ENCODE peak calls at places on chromosomes 7 and 10, in five cellular contexts. P is heart right ventricle, B is pancreas, E is breast epithelium, M is PC-3. G is an unnamed sample. For H3K27me3, the result is how much of the 10 kb centered on the place peaks cover.

GRCh38 chr7:98214811-98215321 is 3.6 kb downstream of the BHLHA15 start:
- DNase-seq in P (no peak), B (peak), E (no peak), M (no peak), G (no peak)

GRCh38 chr7:5177060-5177459 is 13.0 kb upstream of the WIPI2 start:
- DNase-seq in P (peak), B (peak), E (peak), M (peak), G (no peak)

GRCh38 chr7:81457858-81458522 is 311.9 kb downstream of the HGF start:
- DNase-seq in P (no peak), B (no peak), E (no peak), M (peak), G (peak)

GRCh38 chr10:59906417-59907202 is at the start of gene CCDC6:
- DNase-seq in P (peak), B (peak), E (peak), M (peak), G (peak)

GRCh38 chr10:60465801-60466200 is 76.1 kb upstream of the ANK3 start:
- DNase-seq in P (no peak), B (no peak), E (no peak), M (peak), G (no peak)

GRCh38 chr10:80900661-80901060 is 363.0 kb downstream of the SH2D4B start:
- DNase-seq in P (no peak), B (no peak), E (no peak), M (no peak), G (no peak)

GRCh38 chr10:80163741-80164341 is 31.3 kb downstream of the PLAC9 start:
- DNase-seq in P (no peak), B (no peak), E (no peak), M (peak), G (peak)

GRCh38 chr10:95415631-95416031 is 124.8 kb upstream of the PDLIM1 start:
- DNase-seq in P (peak), B (no peak), E (no peak), M (no peak), G (no peak)

GRCh38 chr10:104021246-104021645 is 54.3 kb downstream of the SLK start:
- DNase-seq in P (no peak), B (no peak), E (no peak), M (peak), G (no peak)

GRCh38 chr7:158372400-158373302 is 215.0 kb downstream of the PTPRN2 start:
- DNase-seq in P (no peak), B (no peak), E (no peak), M (no peak), G (no peak)

GRCh38 chr7:87628780-87629569 is 777 bp downstream of the RUNDC3B start:
- DNase-seq in P (peak), B (peak), E (no peak), M (no peak), G (peak)

GRCh38 chr10:2037966-2038493 is 300.7 kb upstream of the ADARB2 start:
- DNase-seq in P (no peak), B (no peak), E (no peak), M (no peak), G (no peak)

GRCh38 chr10:124992462-124993344 is 50.8 kb downstream of the ZRANB1 start:
- DNase-seq in P (peak), B (peak), E (peak), M (peak), G (peak)

GRCh38 chr10:33273295-33274002 is 61.0 kb downstream of the NRP1 start:
- DNase-seq in P (peak), B (peak), E (peak), M (peak), G (peak)

GRCh38 chr10:69994262-69994661 is 58.4 kb upstream of the MACROH2A2 start:
- DNase-seq in P (no peak), B (peak), E (no peak), M (peak), G (no peak)

GRCh38 chr10:32180354-32181280 is 124.4 kb upstream of the KIF5B start:
- DNase-seq in P (no peak), B (no peak), E (no peak), M (no peak), G (no peak)

GRCh38 chr7:134421998-134422397 is 36.9 kb downstream of the AKR1B1 start:
- DNase-seq in P (no peak), B (no peak), E (no peak), M (peak), G (no peak)

GRCh38 chr10:126063353-126063791 is 167.0 kb downstream of the FANK1 start:
- DNase-seq in P (no peak), B (no peak), E (no peak), M (peak), G (peak)

GRCh38 chr10:75395171-75395954 is 6.2 kb downstream of the ZNF503 start:
- DNase-seq in P (peak), B (peak), E (peak), M (peak), G (peak)

GRCh38 chr10:14032406-14032998 is 298.2 kb downstream of the FRMD4A start:
- DNase-seq in P (peak), B (no peak), E (no peak), M (no peak), G (peak)

GRCh38 chr7:90227259-90227658 is 15.7 kb downstream of the STEAP2 start:
- DNase-seq in P (no peak), B (no peak), E (no peak), M (no peak), G (no peak)

GRCh38 chr7:1087952-1088920 is at the start of gene GPER1:
- DNase-seq in P (peak), B (peak), E (no peak), M (peak), G (peak)

GRCh38 chr7:148964510-148965267 is 63.6 kb downstream of the PDIA4 start:
- DNase-seq in P (no peak), B (no peak), E (no peak), M (no peak), G (peak)

GRCh38 chr10:92590623-92591549 is 2.0 kb upstream of the KIF11 start:
- DNase-seq in P (peak), B (peak), E (peak), M (peak), G (peak)

GRCh38 chr7:83936056-83936703 is 258.4 kb downstream of the SEMA3A start:
- DNase-seq in P (no peak), B (peak), E (peak), M (peak), G (peak)

GRCh38 chr7:107264723-107265122 is 95.9 kb downstream of the HBP1 start:
- DNase-seq in P (no peak), B (no peak), E (no peak), M (no peak), G (no peak)

GRCh38 chr7:26307226-26307625 is 15.6 kb downstream of the SNX10 start:
- DNase-seq in P (no peak), B (peak), E (no peak), M (peak), G (no peak)

GRCh38 chr10:11683529-11684320 is 58.5 kb upstream of the ECHDC3 start:
- DNase-seq in P (no peak), B (no peak), E (no peak), M (peak), G (no peak)

GRCh38 chr10:133458021-133458709 is 4.4 kb downstream of the SCART1 start:
- DNase-seq in P (no peak), B (no peak), E (no peak), M (no peak), G (no peak)
- H3K4me3 ChIP-seq in P (no peak), B (no peak), E (no peak), M (no peak), G (no peak)

GRCh38 chr10:44895280-44895679 is 15.9 kb upstream of the TMEM72 start:
- DNase-seq in P (no peak), B (no peak), E (no peak), M (no peak), G (no peak)
- H3K27ac ChIP-seq in P (no peak), B (no peak), E (no peak), M (no peak), G (no peak)

GRCh38 chr10:127735156-127735555 is 1.8 kb upstream of the FOXI2 start:
- DNase-seq in P (no peak), B (no peak), E (no peak), M (no peak), G (no peak)

GRCh38 chr10:127735723-127736221 is 1.2 kb upstream of the FOXI2 start:
- DNase-seq in P (no peak), B (no peak), E (no peak), M (no peak), G (no peak)

GRCh38 chr10:127737563-127738511 is 852 bp downstream of the FOXI2 start:
- DNase-seq in P (no peak), B (no peak), E (no peak), M (no peak), G (no peak)

GRCh38 chr10:127736915-127737562 is at the start of gene FOXI2:
- DNase-seq in P (no peak), B (no peak), E (no peak), M (no peak), G (no peak)

GRCh38 chr10:127736222-127736914 is 617 bp upstream of the FOXI2 start:
- DNase-seq in P (no peak), B (no peak), E (no peak), M (no peak), G (no peak)
- H3K27me3 ChIP-seq in P (half or more), B (under half), E (half or more), M (under half), G (half or more)

GRCh38 chr7:101156866-101157589 is 2.8 kb downstream of the AP1S1 start:
- DNase-seq in P (no peak), B (no peak), E (no peak), M (peak), G (no peak)

GRCh38 chr7:101153969-101154692 is at the start of gene AP1S1:
- DNase-seq in P (peak), B (peak), E (peak), M (peak), G (peak)

GRCh38 chr7:101156277-101156676 is 2.0 kb downstream of the AP1S1 start:
- DNase-seq in P (no peak), B (no peak), E (no peak), M (no peak), G (no peak)

GRCh38 chr7:101155303-101155702 is 1.0 kb downstream of the AP1S1 start:
- DNase-seq in P (no peak), B (no peak), E (no peak), M (no peak), G (no peak)

DNA sequence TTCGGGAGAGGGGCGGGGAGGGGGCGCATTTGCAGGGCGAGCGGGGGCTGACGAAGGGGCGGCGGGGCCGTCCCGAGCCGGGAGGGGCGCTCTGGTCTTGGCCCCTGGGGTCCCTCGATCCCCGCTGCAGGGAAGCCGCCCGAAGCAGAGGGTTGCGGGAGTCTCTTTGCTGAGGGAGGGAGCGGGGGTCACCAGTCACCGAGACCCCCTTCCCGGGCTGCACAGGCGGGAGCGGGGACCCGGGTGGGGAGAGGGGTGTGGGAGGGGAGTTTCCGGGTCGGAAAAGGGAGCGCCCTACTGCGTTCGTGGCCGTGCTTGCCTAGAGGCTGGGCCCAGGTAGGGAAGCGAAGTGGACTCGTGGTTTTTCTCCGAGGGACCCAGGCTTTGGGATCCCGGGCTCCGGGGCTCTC is 422 bp downstream of the AP1S1 start:
- DNase-seq in P (no peak), B (no peak), E (no peak), M (no peak), G (no peak)
- H3K4me3 ChIP-seq in P (peak), B (peak), E (peak), M (peak), G (peak)

GRCh38 chr7:141664450-141664849 is 37.5 kb downstream of the DENND11 start:
- DNase-seq in P (no peak), B (no peak), E (no peak), M (no peak), G (no peak)

GRCh38 chr7:141663081-141663510 is 38.9 kb downstream of the DENND11 start:
- DNase-seq in P (no peak), B (peak), E (peak), M (peak), G (peak)

GRCh38 chr7:141654551-141654950 is 47.4 kb downstream of the DENND11 start:
- DNase-seq in P (no peak), B (peak), E (peak), M (peak), G (peak)

GRCh38 chr7:141660259-141660658 is 41.7 kb downstream of the DENND11 start:
- DNase-seq in P (no peak), B (no peak), E (no peak), M (no peak), G (no peak)

DNA sequence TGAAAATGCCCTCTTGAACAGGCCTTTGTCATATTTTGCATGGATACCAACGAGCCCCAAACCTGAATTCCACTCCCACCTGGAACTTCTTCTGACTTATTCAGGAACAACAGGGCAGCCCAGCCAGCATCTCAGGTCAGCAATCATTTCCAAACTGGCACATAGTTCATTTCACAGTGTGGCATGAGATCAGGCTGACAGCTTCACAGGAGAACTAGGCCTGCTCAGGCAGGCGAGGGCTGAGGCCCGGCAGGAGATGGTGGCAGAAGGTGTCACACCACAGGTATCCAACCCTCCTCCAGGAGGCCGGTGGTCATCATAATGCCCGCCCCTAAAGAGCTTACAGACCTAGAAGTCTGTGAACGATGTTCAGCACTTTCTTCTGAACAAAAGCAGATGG is 42.5 kb downstream of the DENND11 start:
- DNase-seq in P (no peak), B (no peak), E (no peak), M (no peak), G (no peak)
- H3K27ac ChIP-seq in P (no peak), B (no peak), E (no peak), M (no peak), G (no peak)

DNA sequence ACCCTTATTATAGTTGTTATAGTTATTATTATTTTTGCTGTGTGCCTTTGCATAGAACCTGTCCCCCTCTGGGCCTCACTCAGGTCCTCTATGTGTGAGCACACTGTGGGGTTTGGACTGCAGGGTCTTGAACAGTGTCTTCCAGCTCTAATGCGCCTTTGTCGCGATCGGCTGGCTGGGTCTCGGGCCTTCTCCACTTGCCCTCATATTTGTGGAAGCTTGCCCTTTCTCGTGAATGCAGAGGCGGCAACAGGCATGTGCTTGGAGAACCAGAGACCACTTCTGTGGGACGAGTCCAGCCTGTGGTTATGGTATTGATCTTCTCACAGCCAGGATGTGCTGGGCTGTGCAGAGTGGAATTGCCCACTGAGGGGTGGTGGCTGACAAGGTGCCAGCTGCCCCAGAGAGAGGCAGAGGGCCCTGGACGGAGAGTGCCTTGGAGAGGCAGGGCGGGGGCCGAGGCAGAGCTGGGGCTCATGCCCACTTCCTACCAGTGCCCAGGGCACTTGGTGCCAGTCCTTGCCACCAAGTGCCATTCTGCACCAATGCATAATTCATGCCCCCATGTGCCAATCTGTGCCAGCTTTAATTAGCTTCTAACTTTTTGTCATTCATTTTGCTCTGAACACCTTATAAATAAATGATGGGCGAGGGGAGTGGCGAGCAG is 6.8 kb upstream of the CDH23 start:
- DNase-seq in P (no peak), B (no peak), E (no peak), M (no peak), G (no peak)
- H3K27me3 ChIP-seq in P (under half), B (under half), E (under half), M (under half), G (under half)

GRCh38 chr10:97444212-97444611 is 1.6 kb downstream of the EXOSC1 start:
- DNase-seq in P (no peak), B (no peak), E (no peak), M (no peak), G (no peak)
- H3K4me3 ChIP-seq in P (no peak), B (no peak), E (no peak), M (peak), G (no peak)

DNA sequence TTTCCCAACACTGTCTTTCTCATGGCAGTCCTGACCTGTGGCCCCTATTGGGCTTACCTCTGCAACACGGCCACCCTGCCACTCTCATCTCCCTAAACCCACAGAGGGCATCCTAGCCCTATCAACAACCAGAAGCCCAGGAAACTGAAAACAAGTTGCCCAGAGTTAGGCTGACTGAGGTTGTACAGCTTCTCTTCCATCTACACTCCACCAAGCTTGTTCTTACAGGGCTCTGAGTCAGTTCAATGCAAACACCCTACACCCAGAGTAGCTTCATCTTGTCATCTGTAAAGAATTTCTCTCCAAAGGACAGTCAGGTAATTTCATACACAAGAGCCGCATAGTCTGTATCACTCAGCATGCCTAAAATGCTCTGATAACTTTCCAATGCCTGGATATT is 175.4 kb downstream of the ARID5B start:
- DNase-seq in P (no peak), B (no peak), E (no peak), M (peak), G (peak)
- H3K27ac ChIP-seq in P (peak), B (peak), E (peak), M (peak), G (no peak)